ENCODE peak calls at places on chromosomes 6 and 20, in four cellular contexts. L is right lobe of liver, T is OCI-LY7, J is uterus. N is an unnamed sample.

GRCh38 chr6:92337571-92337970 is 1081.8 kb downstream of the EPHA7 start:
- DNase-seq in L (no peak), T (no peak), J (no peak), N (no peak)

GRCh38 chr6:33578164-33578563 is 1.9 kb downstream of the BAK1 start:
- DNase-seq in L (no peak), T (no peak), J (no peak), N (no peak)

GRCh38 chr6:15510536-15511247 is 152.1 kb downstream of the DTNBP1 start:
- DNase-seq in L (no peak), T (no peak), J (no peak), N (no peak)

GRCh38 chr20:42747765-42748411 is 441.8 kb downstream of the PTPRT start:
- DNase-seq in L (no peak), T (no peak), J (no peak), N (no peak)

GRCh38 chr6:98827295-98828159 is 6.8 kb upstream of the POU3F2 start:
- DNase-seq in L (no peak), T (no peak), J (no peak), N (no peak)

GRCh38 chr6:1612902-1613301 is 3.2 kb downstream of the FOXC1 start:
- DNase-seq in L (no peak), T (no peak), J (no peak), N (no peak)

GRCh38 chr6:167956983-167957492 is 40.4 kb upstream of the KIF25 start:
- DNase-seq in L (no peak), T (no peak), J (no peak), N (no peak)

GRCh38 chr6:79796197-79796596 is 151.2 kb downstream of the ELOVL4 start:
- DNase-seq in L (no peak), T (no peak), J (no peak), N (no peak)

GRCh38 chr6:108518714-108519576 is 41.8 kb upstream of the FOXO3 start:
- DNase-seq in L (no peak), T (peak), J (no peak), N (no peak)

GRCh38 chr6:25360611-25361010 is 81.4 kb downstream of the CARMIL1 start:
- DNase-seq in L (no peak), T (no peak), J (no peak), N (no peak)

GRCh38 chr6:134103004-134103403 is 50.6 kb upstream of the SLC2A12 start:
- DNase-seq in L (no peak), T (no peak), J (no peak), N (no peak)
- H3K4me3 ChIP-seq in L (no peak), T (no peak), J (no peak), N (no peak)

DNA sequence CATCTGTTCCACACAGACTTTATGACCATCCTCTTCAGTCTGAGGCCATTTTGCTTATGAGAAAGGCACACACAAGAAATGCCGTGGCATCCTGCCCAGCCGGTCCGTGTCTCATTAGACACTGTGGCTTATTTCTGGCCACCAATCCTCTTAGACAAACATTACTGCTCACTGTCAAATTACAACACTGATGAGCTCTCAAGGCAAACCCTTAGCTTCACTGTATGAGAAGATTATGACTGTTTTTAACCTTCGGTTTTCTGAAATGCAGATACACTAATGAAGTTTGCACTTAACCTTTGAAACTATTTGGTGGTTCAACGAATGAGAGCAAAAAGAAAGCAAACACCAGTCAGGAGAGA is 50.5 kb upstream of the DST start:
- DNase-seq in L (peak), T (no peak), J (peak), N (no peak)
- H3K4me3 ChIP-seq in L (peak), T (no peak), J (no peak), N (no peak)

GRCh38 chr20:30910937-30911725 is 346.3 kb upstream of the DEFB115 start:
- DNase-seq in L (no peak), T (no peak), J (no peak), N (no peak)
- H3K4me3 ChIP-seq in L (no peak), T (no peak), J (no peak), N (no peak)

DNA sequence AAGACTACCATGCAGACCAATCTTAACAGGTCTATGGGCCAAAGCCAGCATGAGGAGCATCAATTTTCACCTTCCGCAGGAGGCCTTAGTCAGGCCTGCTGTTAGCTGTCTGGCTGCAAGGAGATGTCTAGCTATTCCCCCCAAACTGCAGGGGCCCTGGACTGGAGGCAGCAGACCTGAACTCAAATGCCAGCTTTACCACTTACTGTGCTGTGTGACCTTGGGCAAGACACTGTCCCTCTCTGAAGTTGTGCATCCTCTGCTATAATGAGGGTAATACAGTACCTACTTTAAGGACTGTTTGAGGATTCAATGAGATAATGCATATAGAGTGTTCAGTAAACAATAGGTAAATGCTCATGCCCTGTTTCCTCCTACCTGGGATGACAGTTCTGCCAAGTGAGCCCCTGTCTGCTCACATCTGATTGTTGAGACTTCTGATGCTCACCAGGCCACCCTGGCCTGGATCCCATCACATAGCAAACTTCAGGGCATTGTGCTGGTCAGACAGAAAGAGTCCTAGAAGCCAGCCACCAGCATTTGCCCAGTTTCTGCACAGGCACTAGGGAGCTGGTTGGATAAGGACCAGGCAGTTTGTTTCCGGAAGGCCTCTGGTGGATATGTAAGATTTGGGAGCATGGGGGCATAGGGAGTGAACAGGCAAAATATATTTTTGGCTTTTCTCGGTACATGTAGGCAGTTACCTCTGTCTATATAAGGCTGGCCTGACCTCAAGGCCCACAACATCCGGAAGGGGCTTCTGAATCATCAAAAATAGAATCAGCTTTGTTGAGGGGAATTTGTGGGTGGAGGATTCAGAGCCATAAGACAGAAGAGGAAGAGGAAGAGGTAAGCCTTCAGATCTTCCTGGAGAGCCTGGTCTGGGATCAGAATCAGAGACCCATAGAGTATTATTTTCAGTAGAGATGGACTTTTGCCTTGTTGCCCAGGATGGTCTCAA is 2.3 kb upstream of the OCSTAMP start:
- DNase-seq in L (no peak), T (no peak), J (no peak), N (no peak)
- H3K4me3 ChIP-seq in L (no peak), T (no peak), J (no peak), N (no peak)

DNA sequence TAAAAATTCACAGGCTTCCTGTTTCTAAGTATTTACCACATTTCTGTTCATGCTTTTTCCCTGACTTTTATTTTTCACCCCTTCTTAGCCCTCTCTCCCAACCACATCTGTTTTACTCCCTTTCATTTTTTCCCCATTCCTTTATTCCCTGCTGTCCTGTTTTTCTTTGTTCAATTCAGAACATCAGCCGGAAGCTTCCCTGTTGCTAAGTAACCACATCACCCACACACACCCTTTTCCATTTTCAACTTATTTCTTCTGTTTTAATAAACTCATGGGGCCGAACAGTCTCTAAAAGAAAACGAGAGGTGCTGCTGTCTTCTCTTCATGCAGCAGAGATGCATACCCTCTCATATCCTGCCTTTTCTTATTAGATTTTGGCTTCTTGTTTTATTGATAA is 53.5 kb upstream of the CEP85L start:
- DNase-seq in L (no peak), T (no peak), J (no peak), N (no peak)
- H3K4me3 ChIP-seq in L (no peak), T (peak), J (no peak), N (no peak)

N was measured in naive thymus-derived CD4-positive, alpha-beta T cell.